ENCODE peak calls at places on chromosome 9, in five cellular contexts. N is gastrocnemius medialis, I is IMR-90, U is breast epithelium, Y is sigmoid colon. S is an unnamed sample. For H3K9me3, the result is how much of the 10 kb centered on the place peaks cover.

GRCh38 chr9:8860925-8861324 is 1061.3 kb upstream of the DMAC1 start:
- DNase-seq in N (no peak), I (peak), U (no peak), Y (no peak), S (no peak)

GRCh38 chr9:128689293-128689770 is 310 bp downstream of the SET start:
- DNase-seq in N (no peak), I (no peak), U (no peak), Y (peak), S (peak)

GRCh38 chr9:35116898-35117551 is 1.4 kb upstream of the ATOSB start:
- DNase-seq in N (peak), I (peak), U (peak), Y (peak), S (peak)

GRCh38 chr9:125794708-125795107 is 47.5 kb downstream of the PBX3 start:
- DNase-seq in N (no peak), I (no peak), U (no peak), Y (no peak), S (no peak)

GRCh38 chr9:133930046-133931015 is 61.8 kb downstream of the VAV2 start:
- DNase-seq in N (no peak), I (no peak), U (no peak), Y (no peak), S (no peak)

GRCh38 chr9:127166111-127166510 is 43.7 kb upstream of the ANGPTL2 start:
- DNase-seq in N (no peak), I (no peak), U (no peak), Y (no peak), S (no peak)

GRCh38 chr9:128249914-128250838 is 25.6 kb downstream of the GOLGA2 start:
- DNase-seq in N (peak), I (peak), U (peak), Y (peak), S (peak)

GRCh38 chr9:97934321-97935115 is 3.5 kb downstream of the HEMGN start:
- DNase-seq in N (no peak), I (no peak), U (no peak), Y (no peak), S (no peak)

GRCh38 chr9:116411506-116411905 is 257.9 kb downstream of the PAPPA start:
- DNase-seq in N (no peak), I (no peak), U (no peak), Y (no peak), S (no peak)

GRCh38 chr9:108205276-108205675 is 650.5 kb downstream of the ACTL7B start:
- DNase-seq in N (no peak), I (no peak), U (no peak), Y (no peak), S (no peak)

GRCh38 chr9:86547596-86547995 is 193.4 kb upstream of the TUT7 start:
- DNase-seq in N (no peak), I (no peak), U (no peak), Y (no peak), S (no peak)

GRCh38 chr9:97310896-97311295 is 3.4 kb downstream of the CCDC180 start:
- DNase-seq in N (no peak), I (no peak), U (no peak), Y (no peak), S (no peak)

GRCh38 chr9:79917417-79917816 is 345.7 kb downstream of the TLE4 start:
- DNase-seq in N (no peak), I (no peak), U (no peak), Y (no peak), S (no peak)

GRCh38 chr9:133202145-133202513 is 6.9 kb downstream of the OBP2B start:
- DNase-seq in N (no peak), I (no peak), U (no peak), Y (no peak), S (no peak)

GRCh38 chr9:92729735-92730155 is 34.9 kb downstream of the BICD2 start:
- DNase-seq in N (no peak), I (no peak), U (peak), Y (no peak), S (no peak)
- TF ChIP-seq CTCF in N (peak), I (no peak), U (no peak), Y (no peak), S (no peak)

GRCh38 chr9:136939431-136939995 is 5.0 kb downstream of the FBXW5 start:
- DNase-seq in N (no peak), I (no peak), U (no peak), Y (peak), S (no peak)

GRCh38 chr9:136940526-136941230 is 3.9 kb downstream of the FBXW5 start:
- DNase-seq in N (no peak), I (no peak), U (no peak), Y (peak), S (no peak)

GRCh38 chr9:136941231-136942111 is 3.1 kb downstream of the FBXW5 start:
- DNase-seq in N (no peak), I (no peak), U (no peak), Y (no peak), S (no peak)

GRCh38 chr9:136942112-136942880 is 2.2 kb downstream of the FBXW5 start:
- DNase-seq in N (no peak), I (no peak), U (no peak), Y (peak), S (no peak)

GRCh38 chr9:136939996-136940525 is 4.5 kb downstream of the FBXW5 start:
- DNase-seq in N (peak), I (no peak), U (no peak), Y (peak), S (no peak)
- TF ChIP-seq POLR2A in N (peak), I (no peak), U (no peak), Y (no peak), S (no peak)

GRCh38 chr9:138112090-138112748 is 234.6 kb downstream of the CACNA1B start:
- DNase-seq in N (no peak), I (no peak), U (no peak), Y (no peak), S (no peak)
- H3K9me3 ChIP-seq in N (under half), I (half or more), U (under half), Y (under half), S (under half)

GRCh38 chr9:2255128-2255527 is 240.0 kb downstream of the SMARCA2 start:
- DNase-seq in N (no peak), I (no peak), U (no peak), Y (no peak), S (no peak)
- TF ChIP-seq CTCF in N (peak), I (no peak), U (no peak), Y (no peak), S (no peak)

GRCh38 chr9:95494416-95495371 is 22.1 kb downstream of the PTCH1 start:
- DNase-seq in N (no peak), I (no peak), U (no peak), Y (peak), S (peak)
- TF ChIP-seq POLR2A in N (no peak), I (no peak), U (no peak), Y (no peak), S (peak)

GRCh38 chr9:123724211-123724831 is 205.6 kb downstream of the DENND1A start:
- DNase-seq in N (no peak), I (peak), U (no peak), Y (no peak), S (no peak)
- H3K9me3 ChIP-seq in N (under half), I (under half), U (under half), Y (under half), S (under half)

S was measured in prostate gland.